ENCODE peak calls at places on chromosomes 5 and 9, in ten cellular contexts. D is CD8-positive, alpha-beta T cell; B is heart right ventricle; J is suprapubic skin; P is transverse colon; U is CD8-positive, alpha-beta memory T cell; V is left ventricle myocardium inferior; F is heart left ventricle; A is H1; T is adrenal gland. S is an unnamed sample.

GRCh38 chr5:33011803-33012202 is 300.7 kb downstream of the NPR3 start:
- DNase-seq in V (no peak), P (no peak), U (no peak), F (no peak), B (no peak), A (no peak), D (no peak), J (no peak), T (no peak), S (no peak)

GRCh38 chr9:104866186-104866585 is 61.8 kb downstream of the ABCA1 start:
- DNase-seq in J (no peak), V (no peak), D (no peak), P (no peak), T (no peak), A (no peak), B (no peak), F (no peak), U (no peak), S (no peak)

GRCh38 chr5:132491368-132492364 is 1.1 kb upstream of the IRF1 start:
- DNase-seq in V (no peak), F (peak; percentile 70), B (no peak), J (no peak), D (no peak), P (peak; percentile 48), T (no peak), A (no peak), U (peak; percentile 56), S (no peak)

GRCh38 chr5:163943546-163943945 is 438.1 kb downstream of the MAT2B start:
- DNase-seq in P (no peak), D (no peak), T (no peak), J (no peak), V (no peak), B (no peak), F (no peak), U (no peak), A (no peak), S (no peak)

GRCh38 chr5:155728146-155728856 is 598.7 kb upstream of the SGCD start:
- DNase-seq in B (peak; percentile 47), U (peak; percentile 62), T (peak; percentile 25), P (peak; percentile 52), D (peak; percentile 12), A (no peak), V (peak; percentile 69), J (no peak), F (peak; percentile 78), S (peak; percentile 47)

GRCh38 chr5:125560476-125561225 is 814.2 kb upstream of the ZNF608 start:
- DNase-seq in T (no peak), V (no peak), D (no peak), B (no peak), P (no peak), A (no peak), F (no peak), J (no peak), U (no peak), S (no peak)

GRCh38 chr9:129185991-129186390 is 7.9 kb upstream of the IER5L start:
- DNase-seq in B (no peak), T (no peak), A (no peak), D (no peak), J (no peak), V (no peak), F (no peak), U (no peak), P (no peak), S (no peak)

GRCh38 chr5:146751781-146752401 is 126.7 kb downstream of the PPP2R2B start:
- DNase-seq in U (peak; percentile 85), T (no peak), D (peak; percentile 43), P (peak; percentile 25), A (no peak), J (no peak), B (no peak), F (no peak), V (no peak), S (no peak)

GRCh38 chr9:93028448-93029006 is 30.0 kb upstream of the SUSD3 start:
- DNase-seq in J (no peak), A (no peak), B (no peak), D (peak; percentile 69), V (no peak), P (peak; percentile 16), T (no peak), U (peak; percentile 83), F (no peak), S (no peak)

DNA sequence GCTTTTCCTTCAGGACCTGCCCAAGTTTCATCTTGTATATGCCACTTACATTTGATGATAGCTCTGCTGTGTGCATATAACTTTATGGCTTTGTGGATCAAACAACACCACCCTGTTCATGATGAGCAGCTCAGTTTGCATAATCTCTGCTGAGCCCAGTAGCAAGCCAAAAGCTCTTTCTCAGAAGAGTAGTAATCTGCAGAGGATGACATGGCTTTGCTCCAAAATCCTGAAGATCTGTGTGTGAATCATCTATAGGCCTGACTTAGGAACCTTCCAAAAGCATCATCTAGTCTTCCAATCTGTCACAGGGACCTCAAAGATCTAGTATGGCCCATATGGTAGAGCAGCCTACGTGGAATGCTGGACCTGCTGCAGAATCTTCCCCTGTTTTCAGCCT is 394.6 kb downstream of the PSAT1 start:
- DNase-seq in V (no peak), T (no peak), D (no peak), J (no peak), F (no peak), B (no peak), U (no peak), P (no peak), A (no peak), S (no peak)
- H3K27ac ChIP-seq in V (no peak overlapping the region), T (no peak overlapping the region), D (no peak overlapping the region), J (no peak overlapping the region), F (no peak overlapping the region), B (no peak overlapping the region), U (no peak overlapping the region), P (no peak overlapping the region), A (no peak overlapping the region), S (no peak overlapping the region)

DNA sequence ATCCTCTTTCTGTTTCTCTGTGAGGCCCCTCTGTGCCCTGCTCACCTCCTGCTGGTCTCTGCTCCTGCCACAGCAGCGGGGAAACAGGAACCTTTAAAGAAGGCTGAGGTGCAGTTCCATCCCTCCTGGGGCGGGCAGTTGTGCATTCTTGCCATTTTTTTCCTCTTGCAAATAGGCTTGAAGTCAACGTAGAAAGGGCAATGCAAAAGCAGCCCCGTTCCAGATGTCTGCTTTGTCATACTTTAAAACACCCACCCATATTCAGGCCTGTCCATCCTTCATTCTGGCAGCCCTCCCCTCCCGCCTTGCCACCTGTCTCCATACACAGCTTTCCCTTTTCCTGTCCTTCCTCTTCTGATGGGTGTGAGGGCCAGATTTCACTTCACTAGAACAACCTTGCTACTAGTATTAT is 65.4 kb upstream of the KLF9 start:
- DNase-seq in T (no peak), U (no peak), V (no peak), B (no peak), F (no peak), P (peak; percentile 48), D (no peak), A (peak; percentile 38), J (no peak), S (peak; percentile 34)
- H3K4me1 ChIP-seq in T (peaks cover 53% of the 10 kb centered on the region), U (no peaks in the 10 kb centered on the region), V (peaks cover 96% of the 10 kb centered on the region), B (peaks cover 56% of the 10 kb centered on the region), F (peaks cover 67% of the 10 kb centered on the region), P (peaks cover 71% of the 10 kb centered on the region), D (no peaks in the 10 kb centered on the region), A (peaks cover 2% of the 10 kb centered on the region), J (peaks cover 90% of the 10 kb centered on the region), S (peaks cover 71% of the 10 kb centered on the region)

DNA sequence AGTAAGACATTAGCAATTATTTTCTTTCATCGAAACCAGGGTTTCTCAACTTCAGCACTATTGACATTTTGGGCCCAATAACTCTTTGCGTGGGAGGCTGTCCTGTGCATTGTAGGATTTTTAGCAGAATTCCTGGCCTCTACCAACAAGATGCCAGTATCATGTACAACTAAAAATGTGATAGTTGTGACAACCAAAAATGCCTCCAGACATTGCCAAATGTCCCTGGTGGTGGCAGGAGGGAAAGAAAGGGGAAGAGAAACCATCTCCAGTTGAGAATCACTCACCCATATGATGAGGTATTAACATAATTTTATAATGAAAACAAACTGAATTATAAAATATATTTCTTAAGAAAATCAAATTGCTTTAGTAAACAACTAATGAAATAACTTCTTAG is 406.1 kb downstream of the RAB3C start:
- DNase-seq in P (no peak), T (no peak), F (no peak), D (no peak), V (no peak), U (no peak), A (no peak), J (no peak), B (no peak), S (no peak)
- H3K4me3 ChIP-seq in P (no peak overlapping the region), T (no peak overlapping the region), F (no peak overlapping the region), D (no peak overlapping the region), V (no peak overlapping the region), U (no peak overlapping the region), A (no peak overlapping the region), J (no peak overlapping the region), B (no peak overlapping the region), S (no peak overlapping the region)

GRCh38 chr9:132185164-132186009 is 23.5 kb downstream of the NTNG2 start:
- DNase-seq in U (no peak), D (no peak), V (no peak), A (no peak), F (no peak), P (no peak), T (no peak), B (no peak), J (no peak), S (no peak)

GRCh38 chr9:132183134-132183533 is 21.3 kb downstream of the NTNG2 start:
- DNase-seq in D (no peak), J (no peak), P (no peak), U (no peak), F (no peak), B (no peak), A (no peak), T (no peak), V (no peak), S (no peak)

GRCh38 chr9:132182609-132183073 is 20.8 kb downstream of the NTNG2 start:
- DNase-seq in B (no peak), F (no peak), D (no peak), P (no peak), U (no peak), J (no peak), A (no peak), T (no peak), V (no peak), S (no peak)

GRCh38 chr9:132181796-132182521 is 20.1 kb downstream of the NTNG2 start:
- DNase-seq in T (no peak), D (no peak), B (peak; percentile 35), F (no peak), U (no peak), J (no peak), A (no peak), V (peak; percentile 58), P (no peak), S (no peak)

GRCh38 chr9:132183715-132184114 is 21.9 kb downstream of the NTNG2 start:
- DNase-seq in J (no peak), B (no peak), T (no peak), A (no peak), D (no peak), U (no peak), V (no peak), F (no peak), P (no peak), S (no peak)
- H3K27ac ChIP-seq in J (no peak overlapping the region), B (no peak overlapping the region), T (peak overlapping the region; percentile 59), A (no peak overlapping the region), D (no peak overlapping the region), U (no peak overlapping the region), V (no peak overlapping the region), F (no peak overlapping the region), P (no peak overlapping the region), S (no peak overlapping the region)

GRCh38 chr5:79756102-79756501 is 66.5 kb downstream of the CMYA5 start:
- DNase-seq in J (no peak), A (no peak), V (no peak), P (no peak), B (no peak), T (no peak), D (no peak), U (no peak), F (no peak), S (no peak)
- H3K4me1 ChIP-seq in J (no peaks in the 10 kb centered on the region), A (no peaks in the 10 kb centered on the region), V (peaks cover 11% of the 10 kb centered on the region), P (no peaks in the 10 kb centered on the region), B (peaks cover 11% of the 10 kb centered on the region), T (no peaks in the 10 kb centered on the region), D (peaks cover 5% of the 10 kb centered on the region), U (no peaks in the 10 kb centered on the region), F (peaks cover 12% of the 10 kb centered on the region), S (peaks cover 6% of the 10 kb centered on the region)

S was measured in psoas muscle.